ENCODE peak calls at places on chromosomes 1 and 21, in five cellular contexts. F is HFF-Myc, G is MM.1S, E is lower leg skin, P is fibroblast of lung. Q is an unnamed sample.

GRCh38 chr1:29671446-29671845 is 435.1 kb downstream of the PTPRU start:
- DNase-seq in E (no peak), F (no peak), P (no peak), G (no peak), Q (no peak)

GRCh38 chr1:187871177-187871576 is 1042.4 kb downstream of the PLA2G4A start:
- DNase-seq in F (no peak), P (no peak), E (no peak), G (no peak), Q (no peak)

GRCh38 chr21:42319851-42320602 is 4.8 kb upstream of the TFF3 start:
- DNase-seq in F (no peak), G (no peak), E (no peak), P (no peak), Q (peak)

GRCh38 chr1:111221633-111222286 is 5.8 kb upstream of the CHI3L2 start:
- DNase-seq in P (peak), G (peak), F (no peak), E (no peak), Q (no peak)

GRCh38 chr1:39205102-39205780 is 746 bp downstream of the MACF1 start:
- DNase-seq in P (peak), F (peak), G (peak), E (peak), Q (peak)

GRCh38 chr1:234067584-234067983 is 163.1 kb downstream of the SLC35F3 start:
- DNase-seq in F (no peak), G (no peak), P (no peak), E (no peak), Q (no peak)

GRCh38 chr1:204493882-204494280 is 724 bp downstream of the PIK3C2B start:
- DNase-seq in E (no peak), F (no peak), P (no peak), G (peak), Q (no peak)

GRCh38 chr1:248752981-248753525 is 2.5 kb downstream of the LYPD8 start:
- DNase-seq in E (no peak), F (no peak), P (no peak), G (no peak), Q (no peak)

GRCh38 chr21:34113842-34114241 is 40.5 kb downstream of the MRPS6 start:
- DNase-seq in E (no peak), G (no peak), P (no peak), F (no peak), Q (no peak)

GRCh38 chr1:94553931-94554330 is 12.4 kb upstream of the F3 start:
- DNase-seq in F (no peak), P (no peak), E (no peak), G (no peak), Q (no peak)

GRCh38 chr1:22709227-22709626 is 1.4 kb upstream of the EPHB2 start:
- DNase-seq in E (no peak), G (no peak), F (no peak), P (no peak), Q (no peak)

GRCh38 chr1:150257624-150258274 is at the start of gene CA14:
- DNase-seq in E (no peak), G (no peak), P (no peak), F (no peak), Q (no peak)
- H3K4me3 ChIP-seq in E (no peak), G (no peak), P (no peak), F (no peak), Q (no peak)

GRCh38 chr1:212635141-212635601 is 26.6 kb downstream of the ATF3 start:
- DNase-seq in F (no peak), P (peak), E (no peak), G (peak), Q (peak)
- H3K4me3 ChIP-seq in F (no peak), P (no peak), E (no peak), G (no peak), Q (no peak)

GRCh38 chr1:78143673-78144072 is 97.9 kb downstream of the GIPC2 start:
- DNase-seq in E (no peak), P (no peak), F (no peak), G (no peak), Q (no peak)

GRCh38 chr1:78147031-78147430 is 101.3 kb downstream of the GIPC2 start:
- DNase-seq in G (no peak), P (no peak), E (no peak), F (no peak), Q (no peak)

GRCh38 chr1:78145105-78145580 is 99.4 kb downstream of the GIPC2 start:
- DNase-seq in E (peak), F (peak), P (peak), G (peak), Q (no peak)

GRCh38 chr1:78143152-78143551 is 97.4 kb downstream of the GIPC2 start:
- DNase-seq in E (no peak), G (peak), F (no peak), P (no peak), Q (no peak)

DNA sequence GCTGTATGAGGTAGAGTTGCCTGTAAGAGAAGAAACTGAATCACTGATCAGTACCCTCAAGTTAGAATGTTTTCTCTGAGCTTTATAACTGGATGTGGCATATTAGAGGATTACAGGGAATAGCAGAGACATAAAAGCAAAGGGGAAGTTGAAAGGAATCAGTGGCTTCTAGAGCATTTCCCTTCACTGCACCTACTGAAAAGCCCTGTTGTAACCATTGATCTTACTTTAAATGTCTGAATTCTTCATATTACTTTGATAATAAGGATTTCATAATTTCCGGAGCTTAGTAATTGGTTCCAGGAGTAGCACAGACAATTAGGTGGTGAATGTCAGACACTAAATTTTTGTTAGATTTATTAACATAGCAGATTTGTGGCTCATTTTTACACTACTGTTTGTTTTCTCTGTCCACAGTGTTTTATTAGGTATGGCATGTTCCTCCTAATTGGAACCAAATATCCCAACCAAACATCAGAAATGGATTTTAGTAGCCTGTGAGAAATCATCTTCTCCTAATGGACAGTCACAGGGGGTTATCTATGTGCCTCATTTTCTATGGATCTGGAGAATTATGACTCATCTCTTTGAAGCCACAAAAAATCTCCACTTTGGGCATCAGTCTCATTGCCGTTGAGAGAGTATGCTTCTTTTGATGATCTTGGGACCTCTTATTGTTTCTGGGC is 100.5 kb downstream of the GIPC2 start:
- DNase-seq in G (no peak), P (no peak), E (no peak), F (no peak), Q (no peak)
- H3K4me3 ChIP-seq in G (no peak), P (no peak), E (no peak), F (no peak), Q (no peak)

GRCh38 chr1:207753611-207754010 is 1.8 kb downstream of the CD46 start:
- DNase-seq in P (no peak), G (no peak), E (no peak), F (no peak), Q (no peak)
- H3K4me3 ChIP-seq in P (peak), G (peak), E (no peak), F (peak), Q (peak)

DNA sequence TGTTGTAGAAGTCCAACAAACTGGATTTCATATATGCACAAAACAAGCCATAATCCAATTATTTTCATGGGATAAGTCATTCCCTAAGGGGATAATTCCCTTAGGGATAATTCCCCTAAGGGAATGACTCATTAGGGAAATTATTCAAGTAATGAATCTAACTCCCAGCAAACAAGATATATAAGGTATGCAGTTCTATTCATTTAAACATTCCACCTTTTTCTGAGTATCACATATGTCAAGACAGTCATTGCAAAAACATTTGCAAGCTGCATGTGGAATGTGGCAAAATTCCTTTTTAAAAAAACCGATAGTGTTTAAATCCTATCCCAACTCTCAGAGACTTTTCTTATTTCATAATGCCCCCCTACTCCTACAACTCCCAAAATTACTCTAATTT is 131.2 kb downstream of the AKT3 start:
- DNase-seq in F (no peak), P (peak), E (no peak), G (no peak), Q (no peak)
- H3K4me3 ChIP-seq in F (no peak), P (no peak), E (no peak), G (no peak), Q (no peak)